ENCODE peak calls at places on chromosomes 16 and 17, in nine cellular contexts. U is gastrocnemius medialis, G is stomach, Q is A549, L is breast epithelium, B is thyroid gland, O is uterus, V is esophagus muscularis mucosa, F is HCT116. Y is an unnamed sample.

GRCh38 chr17:17957584-17957916 is 14.7 kb downstream of the TOM1L2 start:
- DNase-seq in U (no peak), G (no peak), Q (peak), L (no peak), B (no peak), O (no peak), V (no peak), F (no peak), Y (no peak)

GRCh38 chr17:35163886-35164285 is 16.3 kb downstream of the UNC45B start:
- DNase-seq in U (no peak), G (no peak), Q (no peak), L (no peak), B (no peak), O (no peak), V (no peak), F (no peak), Y (no peak)

GRCh38 chr16:72051818-72052217 is 2.5 kb upstream of the HP start:
- DNase-seq in U (no peak), G (no peak), Q (no peak), L (no peak), B (no peak), O (no peak), V (no peak), F (no peak), Y (no peak)

GRCh38 chr17:67491009-67491677 is 114.1 kb downstream of the PITPNC1 start:
- DNase-seq in U (peak), G (peak), Q (peak), L (peak), B (peak), O (peak), V (peak), F (peak), Y (no peak)

GRCh38 chr16:48580925-48581500 is 29.0 kb downstream of the N4BP1 start:
- DNase-seq in U (no peak), G (no peak), Q (no peak), L (no peak), B (no peak), O (no peak), V (no peak), F (no peak), Y (no peak)

GRCh38 chr17:69179227-69179952 is 37.7 kb upstream of the ABCA6 start:
- DNase-seq in U (no peak), G (peak), Q (peak), L (no peak), B (no peak), O (no peak), V (no peak), F (no peak), Y (no peak)

GRCh38 chr17:42683407-42684031 is 1.2 kb downstream of the CNTNAP1 start:
- DNase-seq in U (no peak), G (peak), Q (no peak), L (no peak), B (peak), O (peak), V (no peak), F (no peak), Y (no peak)

GRCh38 chr17:14205992-14206461 is 30.6 kb downstream of the CDRT15 start:
- DNase-seq in U (peak), G (peak), Q (no peak), L (peak), B (peak), O (no peak), V (no peak), F (peak), Y (no peak)

GRCh38 chr16:5205394-5206040 is 107.9 kb upstream of the EEF2KMT start:
- DNase-seq in U (no peak), G (no peak), Q (no peak), L (no peak), B (no peak), O (no peak), V (no peak), F (no peak), Y (no peak)

GRCh38 chr16:30185683-30186421 is 2.5 kb downstream of the CORO1A start:
- DNase-seq in U (peak), G (peak), Q (no peak), L (no peak), B (peak), O (peak), V (peak), F (no peak), Y (no peak)

GRCh38 chr16:4415538-4416199 is 727 bp downstream of the CORO7 start:
- DNase-seq in U (no peak), G (peak), Q (no peak), L (no peak), B (peak), O (no peak), V (no peak), F (no peak), Y (peak)

GRCh38 chr16:89586853-89587252 is 11.3 kb downstream of the CPNE7 start:
- DNase-seq in U (no peak), G (peak), Q (no peak), L (no peak), B (no peak), O (no peak), V (no peak), F (no peak), Y (peak)

GRCh38 chr17:45228121-45228941 is 6.6 kb downstream of the FMNL1 start:
- DNase-seq in U (peak), G (no peak), Q (peak), L (no peak), B (no peak), O (no peak), V (no peak), F (no peak), Y (no peak)

GRCh38 chr16:28933176-28933575 is 1.4 kb downstream of the CD19 start:
- DNase-seq in U (no peak), G (no peak), Q (no peak), L (no peak), B (no peak), O (no peak), V (no peak), F (no peak), Y (no peak)

GRCh38 chr16:89842471-89843408 is 14.5 kb downstream of the SPIRE2 start:
- DNase-seq in U (no peak), G (no peak), Q (no peak), L (no peak), B (peak), O (no peak), V (no peak), F (no peak), Y (no peak)

GRCh38 chr17:42541041-42541833 is 5.2 kb downstream of the NAGLU start:
- DNase-seq in U (no peak), G (peak), Q (no peak), L (no peak), B (no peak), O (no peak), V (no peak), F (no peak), Y (no peak)

GRCh38 chr17:75818326-75818885 is 25.8 kb downstream of the UNC13D start:
- DNase-seq in U (no peak), G (no peak), Q (no peak), L (no peak), B (no peak), O (no peak), V (no peak), F (no peak), Y (no peak)

GRCh38 chr16:85068746-85069145 is 41.2 kb downstream of the KIAA0513 start:
- DNase-seq in U (no peak), G (no peak), Q (no peak), L (no peak), B (no peak), O (no peak), V (no peak), F (no peak), Y (no peak)

GRCh38 chr16:72844225-72844920 is 203.6 kb downstream of the ZFHX3 start:
- DNase-seq in U (no peak), G (no peak), Q (no peak), L (no peak), B (no peak), O (no peak), V (no peak), F (no peak), Y (no peak)

GRCh38 chr16:15051387-15051951 is 4.4 kb downstream of the NTAN1 start:
- DNase-seq in U (no peak), G (no peak), Q (no peak), L (no peak), B (no peak), O (no peak), V (no peak), F (no peak), Y (no peak)

GRCh38 chr17:18257747-18258355 is 687 bp downstream of the FLII start:
- DNase-seq in U (peak), G (peak), Q (peak), L (peak), B (peak), O (peak), V (peak), F (no peak), Y (peak)

GRCh38 chr17:45667591-45668171 is 116.4 kb upstream of the CRHR1 start:
- DNase-seq in U (no peak), G (no peak), Q (no peak), L (no peak), B (no peak), O (no peak), V (no peak), F (no peak), Y (no peak)

GRCh38 chr17:9173386-9173983 is 152.2 kb downstream of the NTN1 start:
- DNase-seq in U (no peak), G (no peak), Q (no peak), L (no peak), B (peak), O (no peak), V (no peak), F (no peak), Y (no peak)

GRCh38 chr17:58328195-58329034 is at the start of gene TSPOAP1:
- DNase-seq in U (no peak), G (no peak), Q (no peak), L (no peak), B (no peak), O (no peak), V (no peak), F (no peak), Y (peak)

GRCh38 chr17:79093270-79093669 is 18.6 kb downstream of the ENGASE start:
- DNase-seq in U (no peak), G (no peak), Q (no peak), L (no peak), B (no peak), O (no peak), V (no peak), F (no peak), Y (no peak)
- TF ChIP-seq POLR2A in U (no peak), G (no peak), Q (no peak), L (no peak), B (no peak), O (no peak), V (no peak), F (no peak), Y (no peak)

GRCh38 chr17:28871056-28871579 is 16.3 kb downstream of the ERAL1 start:
- DNase-seq in U (no peak), G (no peak), Q (no peak), L (no peak), B (no peak), O (no peak), V (no peak), F (no peak), Y (peak)
- TF ChIP-seq POLR2A in U (no peak), G (no peak), Q (no peak), L (no peak), B (no peak), O (no peak), V (no peak), F (no peak), Y (no peak)

GRCh38 chr17:44110823-44111633 is 12.4 kb downstream of the HDAC5 start:
- DNase-seq in U (peak), G (peak), Q (peak), L (peak), B (peak), O (peak), V (peak), F (no peak), Y (peak)
- TF ChIP-seq POLR2A in U (peak), G (no peak), Q (no peak), L (peak), B (no peak), O (peak), V (peak), F (no peak), Y (no peak)

GRCh38 chr17:79991140-79991923 is 44.3 kb downstream of the TBC1D16 start:
- DNase-seq in U (peak), G (peak), Q (peak), L (peak), B (peak), O (peak), V (peak), F (peak), Y (peak)

GRCh38 chr17:79990704-79991103 is 45.0 kb downstream of the TBC1D16 start:
- DNase-seq in U (no peak), G (no peak), Q (no peak), L (no peak), B (no peak), O (no peak), V (no peak), F (no peak), Y (no peak)

GRCh38 chr17:79992657-79993389 is 42.8 kb downstream of the TBC1D16 start:
- DNase-seq in U (no peak), G (no peak), Q (no peak), L (no peak), B (no peak), O (no peak), V (no peak), F (no peak), Y (no peak)

GRCh38 chr17:79993390-79994221 is 42.1 kb downstream of the TBC1D16 start:
- DNase-seq in U (peak), G (peak), Q (peak), L (peak), B (peak), O (peak), V (no peak), F (no peak), Y (peak)

GRCh38 chr17:79991924-79992656 is 43.6 kb downstream of the TBC1D16 start:
- DNase-seq in U (no peak), G (peak), Q (peak), L (peak), B (no peak), O (no peak), V (no peak), F (no peak), Y (no peak)
- TF ChIP-seq POLR2A in U (no peak), G (no peak), Q (no peak), L (no peak), B (no peak), O (no peak), V (no peak), F (no peak), Y (no peak)

DNA sequence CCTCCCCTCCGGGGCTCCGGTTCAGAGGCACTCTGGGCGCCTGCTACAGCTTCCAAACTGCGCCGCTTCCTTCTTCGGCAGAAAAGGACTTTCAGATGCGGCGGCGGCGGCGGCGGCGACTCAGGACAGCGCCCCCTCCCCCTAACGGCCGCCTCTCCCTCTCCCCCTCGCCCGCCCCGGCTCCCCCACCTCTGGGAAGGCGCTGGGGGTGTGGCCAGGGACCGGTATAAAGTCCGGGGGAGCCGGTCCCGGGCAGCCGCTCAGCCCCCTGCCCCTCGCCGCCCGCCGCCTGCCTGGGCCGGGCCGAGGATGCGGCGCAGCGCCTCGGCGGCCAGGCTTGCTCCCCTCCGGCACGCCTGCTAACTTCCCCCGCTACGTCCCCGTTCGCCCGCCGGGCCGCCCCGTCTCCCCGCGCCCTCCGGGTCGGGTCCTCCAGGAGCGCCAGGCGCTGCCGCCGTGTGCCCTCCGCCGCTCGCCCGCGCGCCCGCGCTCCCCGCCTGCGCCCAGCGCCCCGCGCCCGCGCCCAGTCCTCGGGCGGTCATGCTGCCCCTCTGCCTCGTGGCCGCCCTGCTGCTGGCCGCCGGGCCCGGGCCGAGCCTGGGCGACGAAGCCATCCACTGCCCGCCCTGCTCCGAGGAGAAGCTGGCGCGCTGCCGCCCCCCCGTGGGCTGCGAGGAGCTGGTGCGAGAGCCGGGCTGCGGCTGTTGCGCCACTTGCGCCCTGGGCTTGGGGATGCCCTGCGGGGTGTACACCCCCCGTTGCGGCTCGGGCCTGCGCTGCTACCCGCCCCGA is at the start of gene IGFBP4:
- DNase-seq in U (peak), G (peak), Q (peak), L (peak), B (peak), O (peak), V (no peak), F (no peak), Y (peak)
- TF ChIP-seq POLR2A in U (peak), G (no peak), Q (peak), L (peak), B (peak), O (peak), V (peak), F (no peak), Y (no peak)

DNA sequence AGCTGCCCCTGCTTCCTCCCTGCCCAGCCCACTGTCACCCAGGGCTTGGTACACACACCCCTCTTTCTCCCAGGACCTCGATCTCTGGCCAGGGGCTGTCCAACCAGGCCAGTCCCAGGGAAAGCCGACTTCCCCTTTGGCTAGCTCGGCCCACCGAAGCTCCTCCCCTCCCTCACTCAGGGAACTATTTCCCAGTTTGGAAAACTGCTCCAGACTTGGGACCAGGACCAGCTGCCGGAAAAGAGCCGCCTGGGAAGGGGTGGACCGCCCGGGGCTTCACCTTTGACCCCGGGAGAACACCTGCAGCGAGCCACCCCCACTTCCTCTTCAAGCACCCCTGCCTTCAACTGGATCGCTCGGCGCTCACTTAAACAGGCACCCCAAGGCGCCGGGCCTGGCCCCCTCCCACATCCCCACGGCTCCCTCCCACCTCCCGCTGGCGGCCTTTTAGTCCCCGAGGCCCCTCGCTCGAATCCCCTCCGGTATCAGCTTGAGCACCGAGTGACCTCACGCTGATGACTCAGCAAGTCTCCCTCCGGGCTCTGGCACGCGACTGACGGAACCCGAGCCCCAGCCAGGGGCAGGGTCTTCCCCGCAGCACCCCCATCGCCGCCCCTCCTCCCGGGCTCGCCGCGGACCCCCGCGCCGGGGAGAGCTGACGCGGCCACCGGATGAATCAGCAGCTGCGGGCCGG is 937 bp downstream of the MAFG start:
- DNase-seq in U (peak), G (peak), Q (peak), L (peak), B (peak), O (peak), V (peak), F (peak), Y (peak)
- TF ChIP-seq POLR2A in U (peak), G (no peak), Q (no peak), L (no peak), B (no peak), O (peak), V (no peak), F (no peak), Y (peak)

Y was measured in erythroblast.